ENCODE peak calls at places on chromosomes 11 and 22, in six cellular contexts. B is Panc1, L is neural progenitor cell, U is PC-3, S is fibroblast of lung, V is upper lobe of right lung. Y is an unnamed sample.
A peak's percentile ranks its signal among the peaks of the same experiment; 100 is the strongest.

GRCh38 chr11:65891180-65892136 is 985 bp downstream of the CCDC85B start:
- DNase-seq in L (peak; percentile 79), B (no peak), V (no peak), S (no peak), U (peak; percentile 95), Y (peak; percentile 58)

GRCh38 chr11:45906096-45906682 is 882 bp downstream of the FREY1 start:
- DNase-seq in U (no peak), B (no peak), L (no peak), V (no peak), S (no peak), Y (no peak)

GRCh38 chr11:64763804-64764611 is 4.2 kb upstream of the PYGM start:
- DNase-seq in U (no peak), V (peak; percentile 53), B (no peak), L (peak; percentile 43), S (no peak), Y (no peak)

GRCh38 chr11:75719089-75719638 is 1.5 kb downstream of the MOGAT2 start:
- DNase-seq in S (no peak), B (no peak), V (no peak), U (no peak), L (peak; percentile 16), Y (no peak)

GRCh38 chr11:85809881-85810280 is 1.1 kb downstream of the SYTL2 start:
- DNase-seq in B (no peak), S (no peak), V (no peak), L (peak; percentile 52), U (peak; percentile 44), Y (peak; percentile 44)

GRCh38 chr22:27358096-27358870 is 443.3 kb downstream of the MN1 start:
- DNase-seq in B (no peak), S (no peak), U (no peak), L (peak; percentile 59), V (no peak), Y (no peak)

GRCh38 chr11:130464289-130464812 is 15.9 kb downstream of the ADAMTS15 start:
- DNase-seq in V (no peak), L (no peak), S (peak; percentile 60), U (no peak), B (no peak), Y (no peak)

GRCh38 chr11:96306933-96307747 is 35.9 kb downstream of the MAML2 start:
- DNase-seq in B (peak; percentile 95), U (peak; percentile 100), S (peak; percentile 99), V (no peak), L (peak; percentile 42), Y (no peak)

GRCh38 chr11:46838501-46838900 is 7.6 kb downstream of the CKAP5 start:
- DNase-seq in B (no peak), S (no peak), V (no peak), L (no peak), U (no peak), Y (no peak)

GRCh38 chr11:28903716-28904115 is 795.5 kb downstream of the METTL15 start:
- DNase-seq in V (no peak), B (no peak), L (no peak), S (peak; percentile 10), U (no peak), Y (no peak)

DNA sequence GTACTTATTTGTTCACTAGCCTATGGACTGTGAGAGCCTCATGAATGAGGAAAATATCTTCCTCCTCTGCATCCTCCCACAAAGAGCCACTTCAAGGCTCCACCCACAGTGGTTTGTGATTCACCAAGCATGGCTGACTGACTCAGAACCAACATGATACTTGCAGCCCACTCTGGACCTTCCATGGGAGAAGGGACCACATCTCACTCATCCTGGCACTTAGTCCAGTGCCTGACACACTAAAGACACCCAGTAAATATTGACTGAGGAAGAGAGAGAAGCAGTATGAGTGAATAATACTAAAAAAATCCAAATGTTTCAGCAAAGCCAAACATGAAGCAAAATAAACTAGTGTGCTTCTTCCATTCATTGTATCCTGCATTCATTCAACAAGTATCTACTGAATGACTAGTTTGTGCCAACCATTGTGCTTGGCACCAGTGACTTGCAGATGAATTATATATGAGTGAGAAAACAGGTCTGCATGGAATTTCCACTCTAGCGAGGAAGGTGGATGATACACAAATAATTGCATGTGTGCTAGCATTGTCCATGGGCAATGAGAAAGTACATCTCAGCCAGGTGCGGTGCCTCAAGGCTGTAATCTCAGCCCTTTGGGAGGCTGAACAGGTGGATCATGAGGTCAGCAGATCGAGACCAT is 54.9 kb upstream of the BLID start:
- DNase-seq in B (no peak), S (peak; percentile 96), V (no peak), L (no peak), U (peak; percentile 99), Y (no peak)
- H3K27ac ChIP-seq in B (peak overlapping the region; percentile 14), S (peak overlapping the region; percentile 74), V (no peak overlapping the region), L (no peak overlapping the region), U (peak overlapping the region; percentile 99), Y (no peak overlapping the region)

GRCh38 chr11:32529994-32530588 is 53.5 kb upstream of the EIF3M start:
- DNase-seq in S (no peak), V (no peak), L (no peak), B (no peak), U (no peak), Y (no peak)
- H3K4me3 ChIP-seq in S (no peak overlapping the region), V (no peak overlapping the region), L (no peak overlapping the region), B (no peak overlapping the region), U (no peak overlapping the region), Y (no peak overlapping the region)

DNA sequence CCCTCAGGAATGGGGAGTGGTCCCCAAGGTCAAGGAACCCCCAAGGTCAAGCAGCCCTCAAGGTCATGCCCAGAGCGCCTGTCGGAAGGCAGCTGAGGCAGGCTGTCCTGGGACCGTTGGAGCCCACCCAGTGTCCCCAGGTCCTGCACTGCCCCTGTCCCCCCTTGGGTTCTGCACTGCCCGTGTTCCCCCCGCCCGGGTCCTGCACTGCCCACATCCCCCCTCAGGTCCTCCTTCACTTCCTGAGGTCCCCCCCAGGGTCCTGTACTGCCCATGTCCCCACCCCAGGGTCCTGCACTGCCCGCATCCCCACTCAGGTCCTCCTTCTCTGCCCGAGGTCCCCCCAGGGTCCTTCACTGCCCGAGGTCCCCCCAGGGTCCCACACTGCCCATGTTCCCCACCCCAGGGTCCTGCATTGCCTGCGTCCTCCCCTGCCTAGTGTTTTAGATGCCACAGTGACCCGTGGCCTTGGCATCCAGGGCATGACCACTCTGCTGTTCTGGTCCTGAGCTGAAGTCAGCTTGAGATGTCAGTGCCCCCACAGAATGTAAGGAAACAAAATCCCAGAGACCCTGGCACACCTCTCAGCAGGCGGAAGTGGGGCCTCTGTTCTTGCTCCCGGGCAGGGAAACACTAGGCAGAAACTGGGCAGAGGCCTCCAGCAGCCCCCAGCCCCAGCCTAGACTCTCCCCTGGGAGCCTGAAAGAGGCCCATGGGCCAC is 1072.9 kb downstream of the BRD1 start:
- DNase-seq in U (no peak), B (no peak), V (no peak), L (no peak), S (no peak), Y (no peak)
- H3K9me3 ChIP-seq in U (no peaks in the 10 kb centered on the region), B (no peaks in the 10 kb centered on the region), V (no peaks in the 10 kb centered on the region), L (no peaks in the 10 kb centered on the region), S (peaks cover 2% of the 10 kb centered on the region), Y (no peaks in the 10 kb centered on the region)

DNA sequence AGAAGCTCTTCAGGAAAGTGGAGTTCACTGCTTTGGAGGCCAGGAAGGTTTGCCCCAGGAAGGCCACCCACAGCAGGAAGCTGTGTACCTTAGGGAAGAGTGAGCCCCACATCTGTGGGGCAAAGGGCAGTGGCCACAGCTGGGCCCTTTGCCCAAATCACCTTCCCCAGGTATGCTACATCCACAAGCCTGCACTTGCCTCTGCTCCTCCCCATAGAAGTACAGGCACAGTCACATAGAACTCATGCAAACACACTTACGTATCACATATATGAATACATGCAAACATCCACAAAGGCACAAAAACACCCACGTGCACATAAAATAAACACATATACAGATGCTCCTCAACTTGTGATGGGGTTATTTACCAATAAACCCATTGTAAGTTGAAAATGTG is 2.1 kb downstream of the TRIM29 start:
- DNase-seq in B (no peak), L (no peak), S (no peak), U (no peak), V (peak; percentile 34), Y (no peak)
- H3K27ac ChIP-seq in B (no peak overlapping the region), L (no peak overlapping the region), S (no peak overlapping the region), U (no peak overlapping the region), V (no peak overlapping the region), Y (no peak overlapping the region)

DNA sequence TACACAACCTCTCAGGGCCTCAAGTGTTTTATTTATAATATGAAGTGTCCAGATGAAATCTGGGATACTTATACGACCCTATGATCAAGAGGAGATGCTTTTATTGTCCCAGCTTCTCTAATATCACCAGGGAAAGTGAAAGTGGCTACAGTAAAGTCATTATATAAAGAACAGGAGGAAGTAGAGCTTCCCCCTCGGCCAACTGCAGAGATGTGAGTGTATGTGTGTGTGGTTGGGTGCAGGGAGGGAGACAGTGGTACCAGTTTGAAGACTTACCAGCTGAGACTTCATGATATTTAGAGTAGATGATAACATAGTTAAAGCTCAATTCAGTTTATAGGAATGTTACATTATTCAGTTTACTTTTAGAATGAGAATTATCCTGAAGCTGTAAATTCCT is 373.6 kb upstream of the DDI1 start:
- DNase-seq in B (no peak), U (no peak), S (no peak), V (no peak), L (no peak), Y (no peak)
- H3K4me3 ChIP-seq in B (no peak overlapping the region), U (no peak overlapping the region), S (no peak overlapping the region), V (no peak overlapping the region), L (no peak overlapping the region), Y (no peak overlapping the region)

DNA sequence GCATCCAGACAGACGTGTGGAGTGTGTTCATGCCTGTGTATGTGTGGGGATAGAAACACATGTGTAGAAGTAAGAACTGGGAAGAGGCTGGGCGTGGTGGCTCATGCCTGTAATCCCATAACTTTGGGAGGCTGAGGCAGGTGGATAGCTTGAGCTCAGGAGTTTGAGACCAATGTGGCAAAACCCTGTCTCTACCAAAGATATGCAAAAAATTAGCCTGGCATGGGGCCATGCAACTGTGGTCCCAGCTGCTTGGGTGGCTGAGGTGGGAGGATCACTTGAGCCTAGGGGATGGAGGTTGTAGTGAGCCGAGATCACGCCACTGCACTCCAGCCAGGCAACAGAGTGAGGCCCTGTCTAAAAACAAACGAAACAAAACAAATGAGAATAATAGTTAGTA is 1166.6 kb downstream of the TBC1D22A start:
- DNase-seq in S (no peak), U (no peak), B (no peak), V (no peak), L (no peak), Y (no peak)
- H3K9me3 ChIP-seq in S (no peaks in the 10 kb centered on the region), U (no peaks in the 10 kb centered on the region), B (no peaks in the 10 kb centered on the region), V (no peaks in the 10 kb centered on the region), L (peaks cover 5% of the 10 kb centered on the region), Y (peaks cover 6% of the 10 kb centered on the region)

GRCh38 chr11:94781822-94782221 is 13.7 kb downstream of the AMOTL1 start:
- DNase-seq in S (peak; percentile 84), L (no peak), V (no peak), B (no peak), U (no peak), Y (no peak)
- H3K27ac ChIP-seq in S (peak overlapping the region; percentile 24), L (no peak overlapping the region), V (no peak overlapping the region), B (no peak overlapping the region), U (no peak overlapping the region), Y (no peak overlapping the region)

GRCh38 chr11:110294509-110294908 is 1.9 kb downstream of the RDX start:
- DNase-seq in B (no peak), V (no peak), U (no peak), S (no peak), L (peak; percentile 26), Y (no peak)
- H3K4me3 ChIP-seq in B (peak overlapping the region; percentile 86), V (peak overlapping the region; percentile 93), U (peak overlapping the region; percentile 97), S (peak overlapping the region; percentile 88), L (peak overlapping the region; percentile 100), Y (peak overlapping the region; percentile 88)